ENCODE peak calls at places on chromosomes 5 and 9, in eight cellular contexts. L, V, A, O, F, C, T and E are unnamed samples.

GRCh38 chr5:54959673-54960418 is 25.5 kb downstream of the ESM1 start:
- DNase-seq in F (peak; percentile 85), C (peak; percentile 5), A (no peak), T (peak; percentile 3), L (peak; percentile 4), V (no peak), O (no peak), E (peak; percentile 18)

GRCh38 chr9:8576741-8577140 is 777.2 kb upstream of the DMAC1 start:
- DNase-seq in F (no peak), O (no peak), C (no peak), T (no peak), L (no peak), V (no peak), A (no peak), E (no peak)

GRCh38 chr5:34721359-34721758 is 65.2 kb downstream of the RAI14 start:
- DNase-seq in C (peak; percentile 27), F (no peak), A (no peak), V (peak; percentile 40), L (no peak), O (no peak), T (no peak), E (peak; percentile 61)

GRCh38 chr9:9893837-9894236 is 719.0 kb downstream of the PTPRD start:
- DNase-seq in A (no peak), F (no peak), L (no peak), C (no peak), T (no peak), O (no peak), V (no peak), E (no peak)

GRCh38 chr9:137313326-137313920 is 11.4 kb upstream of the NRARP start:
- DNase-seq in T (no peak), C (no peak), V (no peak), L (no peak), A (no peak), F (no peak), O (no peak), E (no peak)

GRCh38 chr5:7250609-7251008 is 145.3 kb upstream of the ADCY2 start:
- DNase-seq in C (no peak), L (no peak), T (no peak), V (no peak), A (no peak), F (no peak), O (no peak), E (no peak)

GRCh38 chr9:37938121-37938906 is 34.4 kb upstream of the SLC25A51 start:
- DNase-seq in A (peak; percentile 79), O (no peak), L (no peak), T (peak; percentile 80), C (no peak), V (peak; percentile 93), F (no peak), E (peak; percentile 75)

GRCh38 chr9:114738581-114739316 is 56.8 kb upstream of the TEX48 start:
- DNase-seq in C (peak; percentile 46), L (peak; percentile 63), O (peak; percentile 81), T (peak; percentile 80), F (peak; percentile 92), V (peak; percentile 89), A (peak; percentile 72), E (peak; percentile 91)

GRCh38 chr5:129271309-129271708 is 176.8 kb downstream of the ISOC1 start:
- DNase-seq in L (peak; percentile 19), A (no peak), T (peak; percentile 49), C (no peak), F (peak; percentile 53), V (no peak), O (no peak), E (peak; percentile 27)

GRCh38 chr5:132754111-132754510 is 6.9 kb downstream of the CCNI2 start:
- DNase-seq in L (no peak), O (no peak), A (no peak), V (no peak), C (no peak), T (no peak), F (no peak), E (no peak)

GRCh38 chr9:17081814-17082213 is 53.0 kb upstream of the CNTLN start:
- DNase-seq in V (peak; percentile 10), T (no peak), C (no peak), L (no peak), F (no peak), O (no peak), A (no peak), E (peak; percentile 19)

DNA sequence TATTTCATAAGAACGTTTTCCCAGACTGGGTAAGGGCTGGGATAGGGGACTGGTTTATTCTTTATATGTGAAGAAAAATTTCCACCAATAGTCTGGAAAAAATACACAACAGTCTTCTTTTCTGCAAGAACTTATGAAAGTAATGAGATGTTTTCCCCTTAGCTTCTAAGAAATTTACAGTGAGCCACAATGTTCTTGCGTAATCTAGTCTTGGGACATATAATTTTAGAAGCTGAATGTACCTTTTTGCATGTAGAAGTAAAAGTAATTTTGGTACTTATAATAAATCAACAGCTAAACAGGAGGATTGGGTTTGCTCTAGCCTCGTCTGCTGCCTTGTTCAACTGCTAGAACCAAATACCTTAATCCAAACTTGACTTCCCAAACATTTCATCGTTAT is 244.7 kb upstream of the EFNA5 start:
- DNase-seq in F (no peak), C (no peak), L (no peak), V (no peak), O (no peak), T (no peak), A (no peak), E (peak; percentile 73)
- H3K4me1 ChIP-seq in F (no peaks in the 10 kb centered on the region), C (no peaks in the 10 kb centered on the region), L (no peaks in the 10 kb centered on the region), V (peaks cover 3% of the 10 kb centered on the region), O (no peaks in the 10 kb centered on the region), T (no peaks in the 10 kb centered on the region), A (no peaks in the 10 kb centered on the region), E (peaks cover 21% of the 10 kb centered on the region)

GRCh38 chr9:135839516-135839915 is 67.8 kb downstream of the CAMSAP1 start:
- DNase-seq in F (no peak), O (no peak), L (no peak), A (no peak), T (no peak), C (no peak), V (no peak), E (no peak)
- H3K9ac ChIP-seq in F (no peak overlapping the region), O (no peak overlapping the region), L (no peak overlapping the region), A (no peak overlapping the region), T (no peak overlapping the region), C (no peak overlapping the region), V (no peak overlapping the region), E (no peak overlapping the region)

DNA sequence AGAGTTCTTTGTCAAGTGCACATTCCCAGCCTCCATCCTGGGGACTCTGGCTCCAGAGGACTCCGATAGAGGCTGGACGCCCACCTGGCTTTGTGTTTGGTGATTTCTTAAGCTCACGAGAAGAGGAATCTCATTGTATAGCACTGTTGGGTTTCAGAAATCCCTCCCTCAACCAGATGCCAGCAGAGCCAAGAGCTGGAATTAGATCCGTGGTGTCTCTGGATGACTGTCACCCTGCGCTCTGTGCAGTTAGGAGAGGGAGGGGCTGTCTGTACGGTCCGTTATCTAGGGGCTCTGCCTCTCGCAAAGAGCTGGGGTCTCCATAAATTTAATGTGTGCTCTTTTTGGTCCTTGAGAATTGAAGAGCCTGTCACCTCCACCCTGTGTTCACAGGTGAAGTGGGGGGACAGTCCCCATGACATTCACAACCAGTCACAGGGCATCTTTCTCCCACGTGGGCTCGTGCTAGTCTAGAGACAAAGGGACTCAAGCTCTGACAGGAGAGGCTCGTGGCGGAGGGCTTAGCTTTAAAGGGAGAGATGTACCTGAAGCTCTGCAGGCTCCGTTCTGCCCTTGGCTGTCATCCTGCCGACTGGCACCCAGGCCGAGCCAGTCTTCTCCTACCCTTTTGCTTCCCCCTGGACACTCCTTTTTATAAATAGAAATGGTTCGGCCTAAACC is 41.4 kb downstream of the FAM78A start:
- DNase-seq in C (no peak), T (no peak), F (no peak), V (no peak), O (no peak), A (no peak), L (no peak), E (no peak)
- H3K4me1 ChIP-seq in C (peaks cover 21% of the 10 kb centered on the region), T (no peaks in the 10 kb centered on the region), F (peaks cover 11% of the 10 kb centered on the region), V (peaks cover 7% of the 10 kb centered on the region), O (peaks cover 5% of the 10 kb centered on the region), A (peaks cover 23% of the 10 kb centered on the region), L (no peaks in the 10 kb centered on the region), E (peaks cover 14% of the 10 kb centered on the region)

GRCh38 chr5:37839441-37840035 is 303 bp downstream of the GDNF start:
- DNase-seq in C (peak; percentile 35), T (peak; percentile 51), A (peak; percentile 62), O (no peak), L (no peak), F (no peak), V (peak; percentile 73), E (peak; percentile 84)
- H3K9ac ChIP-seq in C (no peak overlapping the region), T (no peak overlapping the region), A (peak overlapping the region; percentile 85), O (peak overlapping the region; percentile 54), L (no peak overlapping the region), F (no peak overlapping the region), V (no peak overlapping the region), E (peak overlapping the region; percentile 73)

GRCh38 chr9:95085861-95086563 is 231.5 kb downstream of the FANCC start:
- DNase-seq in F (no peak), C (no peak), L (no peak), T (no peak), A (no peak), O (no peak), V (no peak), E (no peak)

GRCh38 chr9:95089257-95089873 is 228.1 kb downstream of the FANCC start:
- DNase-seq in T (no peak), L (no peak), V (no peak), F (no peak), C (no peak), A (no peak), O (no peak), E (no peak)

GRCh38 chr9:95088421-95089161 is 228.9 kb downstream of the FANCC start:
- DNase-seq in V (no peak), L (no peak), F (no peak), O (no peak), C (no peak), T (no peak), A (peak; percentile 46), E (peak; percentile 39)

GRCh38 chr9:95086564-95086955 is 230.9 kb downstream of the FANCC start:
- DNase-seq in A (no peak), V (no peak), T (no peak), O (no peak), F (no peak), C (no peak), L (no peak), E (no peak)

GRCh38 chr9:95087659-95088242 is 229.8 kb downstream of the FANCC start:
- DNase-seq in C (no peak), V (no peak), L (no peak), T (peak; percentile 32), O (no peak), F (peak; percentile 79), A (no peak), E (peak; percentile 37)
- H3K4me1 ChIP-seq in C (peaks cover 18% of the 10 kb centered on the region), V (peaks cover 22% of the 10 kb centered on the region), L (peaks cover 10% of the 10 kb centered on the region), T (peaks cover 21% of the 10 kb centered on the region), O (peaks cover 7% of the 10 kb centered on the region), F (no peaks in the 10 kb centered on the region), A (peaks cover 51% of the 10 kb centered on the region), E (peaks cover 16% of the 10 kb centered on the region)